ENCODE peak calls at places on chromosomes 11 and 22, in five cellular contexts. W is BE2C, P is psoas muscle, H is transverse colon, E is SJSA1. G is an unnamed sample.

GRCh38 chr11:68968306-68969255 is 12.2 kb downstream of the MRGPRD start:
- DNase-seq in W (no peak), P (peak; percentile 18), H (peak; percentile 6), E (peak; percentile 61), G (no peak)

GRCh38 chr22:17542452-17542851 is 20.8 kb upstream of the SLC25A18 start:
- DNase-seq in W (no peak), P (no peak), H (no peak), E (no peak), G (no peak)

GRCh38 chr11:61195016-61195695 is 8.2 kb upstream of the PGA3 start:
- DNase-seq in W (no peak), P (no peak), H (no peak), E (peak; percentile 41), G (no peak)

GRCh38 chr11:17790453-17790852 is 55.9 kb downstream of the KCNC1 start:
- DNase-seq in W (no peak), P (no peak), H (no peak), E (no peak), G (no peak)

GRCh38 chr11:30560345-30561106 is 25.6 kb downstream of the MPPED2 start:
- DNase-seq in W (no peak), P (no peak), H (no peak), E (peak; percentile 42), G (no peak)

GRCh38 chr22:28435960-28436359 is 243.7 kb downstream of the TTC28 start:
- DNase-seq in W (no peak), P (no peak), H (no peak), E (no peak), G (no peak)

GRCh38 chr11:99686838-99687237 is 666.1 kb downstream of the CNTN5 start:
- DNase-seq in W (no peak), P (no peak), H (no peak), E (no peak), G (no peak)

GRCh38 chr11:19511413-19512183 is 201.0 kb upstream of the NAV2 start:
- DNase-seq in W (peak; percentile 11), P (peak; percentile 71), H (peak; percentile 10), E (no peak), G (no peak)

GRCh38 chr11:106101797-106102196 is 24.3 kb downstream of the AASDHPPT start:
- DNase-seq in W (no peak), P (no peak), H (no peak), E (no peak), G (no peak)

GRCh38 chr11:75536786-75537629 is 11.3 kb upstream of the GDPD5 start:
- DNase-seq in W (no peak), P (no peak), H (no peak), E (no peak), G (no peak)

GRCh38 chr11:66686100-66686785 is 8.6 kb upstream of the RBM4B start:
- DNase-seq in W (no peak), P (no peak), H (no peak), E (no peak), G (no peak)

GRCh38 chr11:18956630-18957029 is 17.4 kb upstream of the MRGPRX1 start:
- DNase-seq in W (no peak), P (no peak), H (no peak), E (no peak), G (no peak)

GRCh38 chr11:110362916-110363574 is 66.6 kb upstream of the RDX start:
- DNase-seq in W (peak; percentile 12), P (no peak), H (no peak), E (peak; percentile 46), G (no peak)

GRCh38 chr22:19385221-19385906 is 46.2 kb downstream of the HIRA start:
- DNase-seq in W (peak; percentile 42), P (no peak), H (no peak), E (no peak), G (no peak)

GRCh38 chr22:40414838-40415505 is 44.6 kb downstream of the SGSM3 start:
- DNase-seq in W (no peak), P (no peak), H (peak; percentile 68), E (no peak), G (no peak)

GRCh38 chr11:20364412-20364792 is 888 bp downstream of the HTATIP2 start:
- DNase-seq in W (no peak), P (no peak), H (peak; percentile 21), E (no peak), G (no peak)

GRCh38 chr22:31177420-31178162 is 17.6 kb downstream of the RNF185 start:
- DNase-seq in W (no peak), P (no peak), H (no peak), E (peak; percentile 89), G (no peak)

GRCh38 chr22:46379301-46379930 is 43.9 kb downstream of the TRMU start:
- DNase-seq in W (no peak), P (no peak), H (no peak), E (no peak), G (no peak)

GRCh38 chr11:17831883-17832282 is 97.3 kb downstream of the KCNC1 start:
- DNase-seq in W (no peak), P (no peak), H (no peak), E (no peak), G (no peak)

GRCh38 chr11:65981972-65982823 is 19.8 kb downstream of the EIF1AD start:
- DNase-seq in W (no peak), P (no peak), H (no peak), E (no peak), G (no peak)

GRCh38 chr22:39496131-39496838 is 5.8 kb upstream of the MIEF1 start:
- DNase-seq in W (peak; percentile 81), P (peak; percentile 82), H (peak; percentile 84), E (peak; percentile 70), G (peak; percentile 16)

GRCh38 chr11:36565033-36565610 is 2.7 kb upstream of the RAG1 start:
- DNase-seq in W (peak; percentile 44), P (no peak), H (no peak), E (no peak), G (no peak)

GRCh38 chr22:50206599-50206998 is 5.8 kb downstream of the SELENOO start:
- DNase-seq in W (peak; percentile 77), P (peak; percentile 93), H (peak; percentile 29), E (no peak), G (no peak)

GRCh38 chr11:10544491-10545470 is 3.8 kb upstream of the RNF141 start:
- DNase-seq in W (no peak), P (peak; percentile 46), H (no peak), E (no peak), G (no peak)

GRCh38 chr22:43817402-43817801 is 5.3 kb upstream of the EFCAB6 start:
- DNase-seq in W (no peak), P (no peak), H (no peak), E (no peak), G (no peak)

DNA sequence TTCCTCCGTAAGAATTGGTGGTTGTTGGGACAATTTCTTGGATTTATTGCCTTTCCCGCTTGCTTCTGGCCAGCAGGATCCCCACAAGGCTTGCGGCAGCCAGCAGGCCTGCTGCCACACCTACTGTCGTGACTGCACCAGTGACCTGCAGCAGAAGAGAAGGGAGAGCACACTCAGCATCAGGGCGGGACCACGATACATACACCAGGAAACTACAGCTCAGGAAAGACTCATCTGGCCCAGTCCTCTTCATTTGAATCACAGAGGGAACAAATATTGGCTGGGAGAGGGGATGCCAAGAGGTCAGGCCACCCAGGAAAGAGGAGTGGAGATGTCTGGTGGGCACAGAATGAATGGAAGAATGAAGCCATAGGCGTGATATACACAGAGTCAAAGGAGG is 10.3 kb downstream of the PLAAT2 start:
- DNase-seq in W (no peak), P (no peak), H (no peak), E (peak; percentile 27), G (no peak)
- H3K4me3 ChIP-seq in W (no peak overlapping the region), P (no peak overlapping the region), H (no peak overlapping the region), E (no peak overlapping the region), G (peak overlapping the region; percentile 9)

GRCh38 chr11:128551641-128552335 is 35.6 kb downstream of the ETS1 start:
- DNase-seq in W (no peak), P (no peak), H (no peak), E (no peak), G (no peak)
- H3K4me3 ChIP-seq in W (no peak overlapping the region), P (no peak overlapping the region), H (no peak overlapping the region), E (no peak overlapping the region), G (no peak overlapping the region)

GRCh38 chr11:1571760-1572199 is 291 bp downstream of the DUSP8 start:
- DNase-seq in W (no peak), P (no peak), H (no peak), E (no peak), G (no peak)

GRCh38 chr11:1574256-1575242 is 2.5 kb upstream of the DUSP8 start:
- DNase-seq in W (peak; percentile 44), P (peak; percentile 77), H (peak; percentile 77), E (no peak), G (peak; percentile 64)

GRCh38 chr11:1573077-1573846 is 1.2 kb upstream of the DUSP8 start:
- DNase-seq in W (no peak), P (no peak), H (peak; percentile 71), E (no peak), G (peak; percentile 73)

GRCh38 chr11:1572200-1573076 is at the start of gene DUSP8:
- DNase-seq in W (peak; percentile 87), P (peak; percentile 96), H (peak; percentile 95), E (peak; percentile 75), G (peak; percentile 95)

DNA sequence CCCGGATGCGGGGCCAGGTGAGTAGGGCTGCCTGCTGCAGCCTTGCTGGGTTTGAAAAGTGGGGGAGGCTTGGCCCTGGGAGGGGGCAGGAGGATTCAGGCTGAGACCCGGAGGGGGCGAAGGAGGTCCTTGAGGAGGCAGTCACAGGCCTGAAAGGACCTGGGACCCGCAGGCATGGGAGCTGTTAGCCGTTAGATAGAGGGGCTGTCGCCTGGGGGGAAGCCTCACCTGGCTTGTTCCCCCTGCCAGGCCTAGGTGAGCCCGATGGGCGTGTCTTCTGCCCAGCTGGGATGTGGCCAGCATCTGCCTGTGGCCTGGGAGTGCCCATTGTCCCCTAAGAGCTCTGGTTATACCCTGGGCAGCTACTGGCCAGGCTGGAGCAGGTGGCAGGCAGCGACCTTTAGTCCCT is 1.8 kb upstream of the DUSP8 start:
- DNase-seq in W (no peak), P (no peak), H (peak; percentile 85), E (no peak), G (no peak)
- H3K4me3 ChIP-seq in W (no peak overlapping the region), P (peak overlapping the region; percentile 72), H (no peak overlapping the region), E (no peak overlapping the region), G (peak overlapping the region; percentile 59)

GRCh38 chr22:35156945-35157344 is 91.0 kb downstream of the ISX start:
- DNase-seq in W (no peak), P (no peak), H (no peak), E (no peak), G (no peak)
- H3K4me3 ChIP-seq in W (peak overlapping the region; percentile 88), P (no peak overlapping the region), H (no peak overlapping the region), E (no peak overlapping the region), G (no peak overlapping the region)

GRCh38 chr11:46618789-46619188 is 1.4 kb downstream of the ATG13 start:
- DNase-seq in W (no peak), P (no peak), H (no peak), E (no peak), G (no peak)
- H3K4me3 ChIP-seq in W (no peak overlapping the region), P (peak overlapping the region; percentile 83), H (no peak overlapping the region), E (no peak overlapping the region), G (peak overlapping the region; percentile 39)

GRCh38 chr22:42433754-42434153 is 1.6 kb upstream of the NFAM1 start:
- DNase-seq in W (no peak), P (no peak), H (no peak), E (no peak), G (no peak)
- H3K4me3 ChIP-seq in W (no peak overlapping the region), P (no peak overlapping the region), H (no peak overlapping the region), E (no peak overlapping the region), G (no peak overlapping the region)

DNA sequence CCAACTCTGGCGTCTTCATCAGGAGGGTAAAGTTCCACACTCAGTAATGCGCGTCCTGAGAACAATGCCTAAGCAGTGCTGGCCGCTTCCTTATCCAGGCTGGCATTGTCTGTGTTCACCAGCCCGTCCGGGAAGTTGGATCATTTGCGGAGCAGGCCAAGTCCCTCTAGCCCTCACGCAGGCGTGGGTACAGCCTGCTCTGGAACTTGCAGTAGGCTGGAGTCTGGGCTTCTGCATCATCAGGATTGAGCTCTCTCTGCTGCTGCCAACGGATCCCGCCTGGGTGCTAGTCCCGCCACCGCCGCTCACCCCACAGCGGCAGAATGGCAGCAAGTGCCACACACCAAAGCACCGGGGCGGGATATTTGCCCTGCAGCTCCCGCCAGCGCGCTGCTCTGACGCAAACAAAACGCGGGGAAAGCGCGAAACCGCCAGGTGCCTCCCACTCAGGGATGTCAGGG is 29.0 kb downstream of the GLYATL1 start:
- DNase-seq in W (no peak), P (no peak), H (no peak), E (no peak), G (no peak)
- H3K4me3 ChIP-seq in W (no peak overlapping the region), P (no peak overlapping the region), H (no peak overlapping the region), E (no peak overlapping the region), G (no peak overlapping the region)